ENCODE peak calls at places on chromosome 6, in five cellular contexts. One of them, this sample, is unnamed.

GRCh38 chr6:37871616-37872384 is 52.3 kb downstream of the ZFAND3 start:
- DNase-seq in H1: no peak
- DNase-seq in HepG2: no peak
- DNase-seq in K562: no peak
- DNase-seq in A549: no peak
- DNase-seq in this sample: no peak

GRCh38 chr6:105310947-105311346 is 91.9 kb downstream of the PREP start:
- DNase-seq in A549: no peak
- DNase-seq in H1: no peak
- DNase-seq in K562: no peak
- DNase-seq in HepG2: no peak
- DNase-seq in this sample: no peak

GRCh38 chr6:149015224-149015876 is 268.5 kb downstream of the UST start:
- DNase-seq in H1: no peak
- DNase-seq in A549: no peak
- DNase-seq in K562: no peak
- DNase-seq in HepG2: no peak
- DNase-seq in this sample: no peak

GRCh38 chr6:41271901-41272395 is 14.5 kb downstream of the TREM1 start:
- DNase-seq in K562: no peak
- DNase-seq in H1: peak
- DNase-seq in HepG2: no peak
- DNase-seq in A549: no peak
- DNase-seq in this sample: no peak

GRCh38 chr6:35014786-35015185 is 125.7 kb downstream of the ANKS1A start:
- DNase-seq in H1: no peak
- DNase-seq in A549: no peak
- DNase-seq in K562: no peak
- DNase-seq in HepG2: peak
- DNase-seq in this sample: no peak

GRCh38 chr6:158556113-158556512 is 3.8 kb upstream of the TMEM181 start:
- DNase-seq in H1: no peak
- DNase-seq in A549: no peak
- DNase-seq in HepG2: no peak
- DNase-seq in K562: no peak
- DNase-seq in this sample: no peak

GRCh38 chr6:154683756-154684523 is 49.3 kb upstream of the SCAF8 start:
- DNase-seq in K562: no peak
- DNase-seq in H1: no peak
- DNase-seq in A549: no peak
- DNase-seq in HepG2: no peak
- DNase-seq in this sample: peak

GRCh38 chr6:34792605-34793500 is 970 bp downstream of the BLTP3A start:
- DNase-seq in H1: peak
- DNase-seq in K562: no peak
- DNase-seq in HepG2: peak
- DNase-seq in A549: peak
- DNase-seq in this sample: no peak

GRCh38 chr6:71209206-71209605 is 79.4 kb upstream of the OGFRL1 start:
- DNase-seq in K562: no peak
- DNase-seq in A549: no peak
- DNase-seq in HepG2: no peak
- DNase-seq in H1: no peak
- DNase-seq in this sample: no peak

GRCh38 chr6:125839879-125840278 is 49.1 kb downstream of the NCOA7 start:
- DNase-seq in K562: no peak
- DNase-seq in A549: no peak
- DNase-seq in H1: no peak
- DNase-seq in HepG2: no peak
- DNase-seq in this sample: no peak

GRCh38 chr6:106771822-106772221 is 142.4 kb downstream of the QRSL1 start:
- DNase-seq in HepG2: no peak
- DNase-seq in A549: no peak
- DNase-seq in H1: no peak
- DNase-seq in K562: no peak
- DNase-seq in this sample: no peak

GRCh38 chr6:106637718-106638341 is 8.5 kb downstream of the QRSL1 start:
- DNase-seq in H1: no peak
- DNase-seq in HepG2: no peak
- DNase-seq in K562: no peak
- DNase-seq in A549: no peak
- DNase-seq in this sample: no peak

GRCh38 chr6:159716247-159717086 is 10.8 kb upstream of the WTAP start:
- DNase-seq in A549: no peak
- DNase-seq in H1: no peak
- DNase-seq in K562: no peak
- DNase-seq in HepG2: no peak
- DNase-seq in this sample: no peak

GRCh38 chr6:1296542-1296941 is 15.4 kb upstream of the FOXQ1 start:
- DNase-seq in H1: no peak
- DNase-seq in A549: no peak
- DNase-seq in K562: no peak
- DNase-seq in HepG2: no peak
- DNase-seq in this sample: no peak

GRCh38 chr6:22926613-22927348 is 357.4 kb downstream of the HDGFL1 start:
- DNase-seq in H1: no peak
- DNase-seq in HepG2: no peak
- DNase-seq in K562: no peak
- DNase-seq in A549: no peak
- DNase-seq in this sample: no peak

GRCh38 chr6:169996652-169997051 is 245.2 kb downstream of the ERMARD start:
- DNase-seq in A549: no peak
- DNase-seq in H1: no peak
- DNase-seq in HepG2: no peak
- DNase-seq in K562: no peak
- DNase-seq in this sample: no peak

GRCh38 chr6:3630258-3630828 is 121.2 kb downstream of the PXDC1 start:
- DNase-seq in H1: peak
- DNase-seq in K562: no peak
- DNase-seq in A549: no peak
- DNase-seq in HepG2: no peak
- DNase-seq in this sample: no peak

GRCh38 chr6:110053395-110054240 is 75.5 kb downstream of the GPR6 start:
- DNase-seq in HepG2: peak
- DNase-seq in A549: peak
- DNase-seq in H1: no peak
- DNase-seq in K562: peak
- DNase-seq in this sample: no peak

GRCh38 chr6:27592481-27593199 is 119.7 kb upstream of the ZNF184 start:
- DNase-seq in K562: peak
- DNase-seq in HepG2: peak
- DNase-seq in A549: peak
- DNase-seq in H1: peak
- DNase-seq in this sample: peak

GRCh38 chr6:156087487-156087886 is 631.8 kb upstream of the NOX3 start:
- DNase-seq in H1: no peak
- DNase-seq in A549: no peak
- DNase-seq in K562: no peak
- DNase-seq in HepG2: no peak
- DNase-seq in this sample: no peak

GRCh38 chr6:12490376-12490903 is 200.3 kb downstream of the EDN1 start:
- DNase-seq in HepG2: no peak
- DNase-seq in K562: no peak
- DNase-seq in A549: no peak
- DNase-seq in H1: no peak
- DNase-seq in this sample: no peak

DNA sequence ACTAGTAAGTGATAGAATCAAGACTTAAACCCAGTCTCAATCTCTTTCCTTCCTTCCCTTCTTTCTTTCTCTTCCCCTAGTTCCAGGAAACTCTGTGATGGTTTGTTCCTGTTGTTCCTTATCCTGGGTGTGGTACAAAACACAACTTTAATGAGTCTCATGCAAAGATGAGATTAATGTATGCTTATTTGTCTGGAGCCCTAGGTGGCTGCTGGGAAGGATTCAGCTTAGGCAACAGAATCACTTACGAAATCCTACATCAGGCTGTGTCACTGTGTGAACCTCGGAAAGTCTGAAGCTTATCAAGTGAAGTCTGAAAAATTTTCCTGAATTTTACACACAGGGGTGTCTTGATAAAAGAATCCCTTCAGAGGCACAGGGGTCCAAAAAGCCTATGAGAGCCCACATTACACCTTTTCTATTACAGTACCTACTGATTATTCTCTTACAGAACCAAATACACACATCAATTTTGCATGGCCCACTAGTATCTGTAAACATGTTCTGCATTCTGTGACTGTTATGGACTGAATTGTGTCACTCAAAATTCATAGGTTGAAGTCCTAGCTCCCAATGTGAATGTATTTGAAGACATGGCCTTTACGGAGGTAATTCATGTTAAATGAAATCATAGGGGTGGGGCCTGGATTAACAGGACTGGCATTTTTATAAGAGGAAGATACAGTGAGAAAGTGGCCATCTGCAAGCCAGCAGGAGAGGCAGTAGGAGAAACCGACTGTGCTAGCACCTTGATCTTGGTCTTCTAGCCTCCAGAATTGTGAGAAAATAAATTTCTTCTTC is 144.7 kb downstream of the MYB start:
- DNase-seq in A549: no peak
- DNase-seq in K562: peak
- DNase-seq in H1: no peak
- DNase-seq in HepG2: no peak
- DNase-seq in this sample: no peak
- TF ChIP-seq HDAC2 in A549: no peak
- TF ChIP-seq HDAC2 in K562: peak
- TF ChIP-seq HDAC2 in H1: no peak
- TF ChIP-seq HDAC2 in HepG2: no peak
- TF ChIP-seq HDAC2 in this sample: no peak

GRCh38 chr6:29142349-29142748 is 28.4 kb upstream of the OR2J2 start:
- DNase-seq in K562: no peak
- DNase-seq in A549: no peak
- DNase-seq in HepG2: no peak
- DNase-seq in H1: no peak
- DNase-seq in this sample: no peak

GRCh38 chr6:29141606-29142005 is 29.1 kb upstream of the OR2J2 start:
- DNase-seq in K562: no peak
- DNase-seq in H1: no peak
- DNase-seq in HepG2: no peak
- DNase-seq in A549: no peak
- DNase-seq in this sample: no peak

DNA sequence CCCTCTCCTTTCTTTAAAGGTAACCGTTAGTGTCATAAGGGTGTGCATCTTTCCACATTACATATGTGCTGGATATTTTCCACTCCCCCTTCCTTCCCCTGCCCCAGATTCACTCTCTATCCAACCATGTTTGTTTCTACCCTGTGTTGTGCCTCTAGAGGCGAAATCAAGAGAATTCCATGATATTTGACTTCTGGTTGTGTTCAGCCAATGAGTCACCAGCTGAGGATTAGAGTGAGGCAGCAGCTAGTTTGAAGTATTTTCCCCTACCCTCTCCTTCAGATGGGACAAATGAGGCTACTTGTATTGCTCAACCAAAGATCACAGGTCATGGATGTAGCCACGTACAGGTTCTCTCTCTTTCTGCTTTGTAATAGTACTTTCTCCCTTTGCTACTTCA is 24.6 kb upstream of the OR2J2 start:
- DNase-seq in K562: no peak
- DNase-seq in A549: no peak
- DNase-seq in HepG2: peak
- DNase-seq in H1: no peak
- DNase-seq in this sample: no peak
- TF ChIP-seq HDAC2 in K562: no peak
- TF ChIP-seq HDAC2 in A549: no peak
- TF ChIP-seq HDAC2 in HepG2: no peak
- TF ChIP-seq HDAC2 in H1: no peak
- TF ChIP-seq HDAC2 in this sample: no peak

GRCh38 chr6:26033942-26034354 is 53.3 kb upstream of the HFE start:
- DNase-seq in HepG2: no peak
- DNase-seq in H1: no peak
- DNase-seq in K562: no peak
- DNase-seq in A549: no peak
- DNase-seq in this sample: no peak
- TF ChIP-seq HDAC2 in HepG2: no peak
- TF ChIP-seq HDAC2 in H1: no peak
- TF ChIP-seq HDAC2 in K562: peak
- TF ChIP-seq HDAC2 in A549: no peak
- TF ChIP-seq HDAC2 in this sample: no peak

DNA sequence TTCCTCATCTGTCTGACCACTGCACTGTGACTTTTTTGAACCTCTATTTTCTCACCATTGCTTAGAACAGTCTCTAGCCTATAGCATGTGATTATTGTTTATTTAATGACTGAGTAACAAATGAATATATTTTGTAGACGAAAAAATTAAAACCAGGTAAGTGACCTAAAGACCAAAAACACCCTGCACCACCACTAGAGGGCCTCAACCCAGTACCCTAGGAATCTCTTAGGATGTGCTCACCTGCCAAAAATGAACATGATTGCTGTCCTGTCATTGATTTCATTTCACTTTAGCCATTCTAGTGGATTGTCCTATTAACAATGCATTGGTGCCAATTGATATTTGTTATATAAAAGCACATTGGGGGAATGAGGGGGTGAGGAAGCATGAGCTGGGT is 199.1 kb downstream of the COL9A1 start:
- DNase-seq in HepG2: no peak
- DNase-seq in K562: peak
- DNase-seq in A549: no peak
- DNase-seq in H1: no peak
- DNase-seq in this sample: no peak
- TF ChIP-seq HDAC2 in HepG2: no peak
- TF ChIP-seq HDAC2 in K562: no peak
- TF ChIP-seq HDAC2 in A549: no peak
- TF ChIP-seq HDAC2 in H1: no peak
- TF ChIP-seq HDAC2 in this sample: no peak